ENCODE peak calls at places on chromosomes 1 and 21, in six cellular contexts. G is kidney tubule cell; K is HTR-8/SVneo; S is DMS53; D is stimulated activated CD4-positive, alpha-beta T cell treated with anti-CD3 and anti-CD28 coated beads, Interleukin-1b, Interleukin-23, amount 100 ng/mL, for 4 hours; H is psoas muscle. Q is an unnamed sample.

GRCh38 chr1:28074892-28075511 is 13.4 kb downstream of the EYA3 start:
- DNase-seq in G (no peak), D (no peak), S (no peak), H (no peak), K (no peak), Q (no peak)

GRCh38 chr21:39127506-39127905 is 55.7 kb downstream of the PSMG1 start:
- DNase-seq in K (no peak), H (no peak), G (no peak), D (no peak), S (no peak), Q (no peak)

GRCh38 chr1:200131551-200132125 is 104.1 kb downstream of the NR5A2 start:
- DNase-seq in G (peak; percentile 27), S (no peak), K (no peak), D (no peak), H (no peak), Q (no peak)

GRCh38 chr1:36366091-36366661 is 19.5 kb downstream of the STK40 start:
- DNase-seq in H (peak; percentile 69), G (no peak), D (no peak), K (no peak), S (no peak), Q (no peak)

GRCh38 chr1:25616932-25617625 is 488 bp downstream of the MAN1C1 start:
- DNase-seq in K (no peak), H (peak; percentile 60), D (peak; percentile 21), G (no peak), S (peak; percentile 47), Q (no peak)

GRCh38 chr1:41629571-41629970 is 145.1 kb upstream of the EDN2 start:
- DNase-seq in K (no peak), D (no peak), S (no peak), H (no peak), G (peak; percentile 83), Q (no peak)

GRCh38 chr1:24526940-24527542 is 24.4 kb downstream of the RCAN3 start:
- DNase-seq in D (peak; percentile 28), K (peak; percentile 13), G (peak; percentile 15), S (peak; percentile 59), H (no peak), Q (peak; percentile 6)

GRCh38 chr1:235270625-235271024 is 57.4 kb downstream of the ARID4B start:
- DNase-seq in G (peak; percentile 17), K (peak; percentile 19), S (no peak), D (no peak), H (no peak), Q (no peak)

GRCh38 chr1:201808633-201808990 is 20.3 kb upstream of the IPO9 start:
- DNase-seq in S (no peak), H (no peak), G (no peak), D (no peak), K (no peak), Q (no peak)

GRCh38 chr1:200992382-200993101 is 31.0 kb downstream of the KIF21B start:
- DNase-seq in S (peak; percentile 41), H (no peak), K (no peak), D (no peak), G (no peak), Q (no peak)

GRCh38 chr1:5638582-5638981 is 353.6 kb downstream of the NPHP4 start:
- DNase-seq in S (no peak), H (no peak), D (no peak), K (no peak), G (no peak), Q (no peak)

GRCh38 chr1:218874313-218874712 is 299.4 kb upstream of the LYPLAL1 start:
- DNase-seq in S (peak; percentile 40), G (peak; percentile 58), D (no peak), H (no peak), K (peak; percentile 27), Q (peak; percentile 93)

GRCh38 chr1:102661481-102661880 is 446.8 kb downstream of the COL11A1 start:
- DNase-seq in S (no peak), H (no peak), G (no peak), D (no peak), K (no peak), Q (no peak)